ENCODE peak calls at places on chromosomes 3 and 15, in nine cellular contexts. X is kidney, Z is dermis microvascular lymphatic vessel endothelial cell, S is NCI-H1417, C is HT1080, N is gastrocnemius medialis, O is GM23248, I is T-helper 17 cell, W is mesenchymal stem cell. F is an unnamed sample.
A peak's percentile ranks its signal among the peaks of the same experiment; 100 is the strongest.

GRCh38 chr3:12990781-12991480 is 82.3 kb downstream of the IQSEC1 start:
- DNase-seq in S (no peak), Z (no peak), X (no peak), N (no peak), C (peak; percentile 73), O (peak; percentile 94), W (peak; percentile 88), I (no peak), F (no peak)

GRCh38 chr15:29233566-29233965 is 36.1 kb downstream of the NSMCE3 start:
- DNase-seq in X (no peak), I (no peak), Z (no peak), N (no peak), C (peak; percentile 87), S (no peak), W (no peak), O (peak; percentile 22), F (no peak)

GRCh38 chr3:195260286-195260905 is 10.6 kb downstream of the XXYLT1 start:
- DNase-seq in W (peak; percentile 45), I (no peak), S (peak; percentile 72), O (peak; percentile 29), N (no peak), Z (peak; percentile 61), X (peak; percentile 89), C (no peak), F (peak; percentile 57)

GRCh38 chr15:62928242-62928995 is 114.1 kb upstream of the TPM1 start:
- DNase-seq in C (peak; percentile 89), I (no peak), O (peak; percentile 99), Z (peak; percentile 80), X (no peak), S (no peak), N (no peak), W (peak; percentile 98), F (no peak)

GRCh38 chr15:87816016-87816415 is 440.5 kb downstream of the NTRK3 start:
- DNase-seq in N (no peak), C (no peak), S (no peak), W (peak; percentile 83), I (no peak), X (no peak), O (peak; percentile 30), Z (no peak), F (no peak)

GRCh38 chr3:66261318-66261717 is 40.5 kb downstream of the SLC25A26 start:
- DNase-seq in Z (no peak), O (peak; percentile 58), N (no peak), I (no peak), C (peak; percentile 55), X (no peak), W (peak; percentile 15), S (no peak), F (no peak)

GRCh38 chr3:11640009-11640673 is 3.6 kb downstream of the VGLL4 start:
- DNase-seq in I (no peak), X (no peak), Z (peak; percentile 39), O (no peak), C (peak; percentile 65), W (no peak), N (no peak), S (peak; percentile 2), F (no peak)

GRCh38 chr3:9033867-9034266 is 70.6 kb upstream of the RAD18 start:
- DNase-seq in W (no peak), Z (no peak), I (no peak), C (no peak), O (no peak), X (no peak), S (peak; percentile 2), N (no peak), F (no peak)

GRCh38 chr3:32963871-32964270 is 12.4 kb downstream of the CCR4 start:
- DNase-seq in S (no peak), Z (no peak), I (no peak), O (no peak), N (no peak), X (no peak), C (no peak), W (no peak), F (no peak)

GRCh38 chr3:39212665-39213064 is 20.3 kb upstream of the XIRP1 start:
- DNase-seq in N (no peak), W (no peak), I (no peak), S (no peak), X (no peak), O (no peak), Z (no peak), C (no peak), F (no peak)

F was measured in colonic mucosa.